ENCODE peak calls at places on chromosomes 3 and 15, in ten cellular contexts. One of them, this sample, is unnamed.

GRCh38 chr3:100992086-100993033 is 861 bp downstream of the ABI3BP start:
- DNase-seq in activated naive CD8-positive, alpha-beta T cell treated with anti-CD3 and anti-CD28 coated beads for 36 hours: no peak
- DNase-seq in lung microvascular endothelial cell: peak; percentile 87
- DNase-seq in T-helper 2 cell: no peak
- DNase-seq in AG09319: no peak
- DNase-seq in stimulated activated CD4-positive, alpha-beta T cell treated with anti-CD3 and anti-CD28 coated beads, Interleukin-2, amount 100 ng/mL, for 24 hours: no peak
- DNase-seq in prostate gland: peak; percentile 19
- DNase-seq in HCEC 1CT: peak; percentile 63
- DNase-seq in effector memory CD4-positive, alpha-beta T cell: no peak
- DNase-seq in HuH-7: no peak
- DNase-seq in this sample: peak; percentile 21

GRCh38 chr3:10198761-10199688 is 34.3 kb downstream of the IRAK2 start:
- DNase-seq in lung microvascular endothelial cell: no peak
- DNase-seq in prostate gland: peak; percentile 64
- DNase-seq in activated naive CD8-positive, alpha-beta T cell treated with anti-CD3 and anti-CD28 coated beads for 36 hours: peak; percentile 73
- DNase-seq in AG09319: no peak
- DNase-seq in HuH-7: no peak
- DNase-seq in stimulated activated CD4-positive, alpha-beta T cell treated with anti-CD3 and anti-CD28 coated beads, Interleukin-2, amount 100 ng/mL, for 24 hours: peak; percentile 70
- DNase-seq in HCEC 1CT: peak; percentile 32
- DNase-seq in effector memory CD4-positive, alpha-beta T cell: peak; percentile 67
- DNase-seq in T-helper 2 cell: peak; percentile 69
- DNase-seq in this sample: no peak

GRCh38 chr3:123834631-123835030 is 49.5 kb downstream of the MYLK start:
- DNase-seq in stimulated activated CD4-positive, alpha-beta T cell treated with anti-CD3 and anti-CD28 coated beads, Interleukin-2, amount 100 ng/mL, for 24 hours: no peak
- DNase-seq in lung microvascular endothelial cell: no peak
- DNase-seq in HuH-7: no peak
- DNase-seq in prostate gland: no peak
- DNase-seq in activated naive CD8-positive, alpha-beta T cell treated with anti-CD3 and anti-CD28 coated beads for 36 hours: no peak
- DNase-seq in T-helper 2 cell: no peak
- DNase-seq in HCEC 1CT: peak; percentile 97
- DNase-seq in effector memory CD4-positive, alpha-beta T cell: no peak
- DNase-seq in AG09319: peak; percentile 41
- DNase-seq in this sample: no peak

GRCh38 chr3:14286887-14287496 is 108.4 kb downstream of the LSM3 start:
- DNase-seq in T-helper 2 cell: no peak
- DNase-seq in HuH-7: no peak
- DNase-seq in effector memory CD4-positive, alpha-beta T cell: no peak
- DNase-seq in stimulated activated CD4-positive, alpha-beta T cell treated with anti-CD3 and anti-CD28 coated beads, Interleukin-2, amount 100 ng/mL, for 24 hours: no peak
- DNase-seq in prostate gland: no peak
- DNase-seq in activated naive CD8-positive, alpha-beta T cell treated with anti-CD3 and anti-CD28 coated beads for 36 hours: no peak
- DNase-seq in HCEC 1CT: no peak
- DNase-seq in AG09319: no peak
- DNase-seq in lung microvascular endothelial cell: no peak
- DNase-seq in this sample: no peak

GRCh38 chr15:39789736-39790135 is 7.1 kb upstream of the FSIP1 start:
- DNase-seq in AG09319: no peak
- DNase-seq in stimulated activated CD4-positive, alpha-beta T cell treated with anti-CD3 and anti-CD28 coated beads, Interleukin-2, amount 100 ng/mL, for 24 hours: no peak
- DNase-seq in T-helper 2 cell: no peak
- DNase-seq in prostate gland: no peak
- DNase-seq in effector memory CD4-positive, alpha-beta T cell: no peak
- DNase-seq in HuH-7: no peak
- DNase-seq in HCEC 1CT: peak; percentile 18
- DNase-seq in activated naive CD8-positive, alpha-beta T cell treated with anti-CD3 and anti-CD28 coated beads for 36 hours: no peak
- DNase-seq in lung microvascular endothelial cell: no peak
- DNase-seq in this sample: no peak

GRCh38 chr15:89851665-89852341 is 37.2 kb upstream of the ANPEP start:
- DNase-seq in stimulated activated CD4-positive, alpha-beta T cell treated with anti-CD3 and anti-CD28 coated beads, Interleukin-2, amount 100 ng/mL, for 24 hours: no peak
- DNase-seq in T-helper 2 cell: no peak
- DNase-seq in HCEC 1CT: no peak
- DNase-seq in activated naive CD8-positive, alpha-beta T cell treated with anti-CD3 and anti-CD28 coated beads for 36 hours: no peak
- DNase-seq in effector memory CD4-positive, alpha-beta T cell: no peak
- DNase-seq in AG09319: no peak
- DNase-seq in lung microvascular endothelial cell: peak; percentile 25
- DNase-seq in HuH-7: no peak
- DNase-seq in prostate gland: no peak
- DNase-seq in this sample: no peak

GRCh38 chr3:158471639-158472294 is 99.2 kb upstream of the MLF1 start:
- DNase-seq in effector memory CD4-positive, alpha-beta T cell: no peak
- DNase-seq in HCEC 1CT: peak; percentile 98
- DNase-seq in activated naive CD8-positive, alpha-beta T cell treated with anti-CD3 and anti-CD28 coated beads for 36 hours: no peak
- DNase-seq in T-helper 2 cell: no peak
- DNase-seq in prostate gland: no peak
- DNase-seq in stimulated activated CD4-positive, alpha-beta T cell treated with anti-CD3 and anti-CD28 coated beads, Interleukin-2, amount 100 ng/mL, for 24 hours: no peak
- DNase-seq in lung microvascular endothelial cell: peak; percentile 12
- DNase-seq in HuH-7: no peak
- DNase-seq in AG09319: peak; percentile 77
- DNase-seq in this sample: no peak

GRCh38 chr3:174125267-174125844 is 727.8 kb downstream of the NLGN1 start:
- DNase-seq in T-helper 2 cell: no peak
- DNase-seq in prostate gland: no peak
- DNase-seq in AG09319: peak; percentile 18
- DNase-seq in HCEC 1CT: peak; percentile 23
- DNase-seq in activated naive CD8-positive, alpha-beta T cell treated with anti-CD3 and anti-CD28 coated beads for 36 hours: no peak
- DNase-seq in stimulated activated CD4-positive, alpha-beta T cell treated with anti-CD3 and anti-CD28 coated beads, Interleukin-2, amount 100 ng/mL, for 24 hours: no peak
- DNase-seq in HuH-7: peak; percentile 2
- DNase-seq in effector memory CD4-positive, alpha-beta T cell: no peak
- DNase-seq in lung microvascular endothelial cell: peak; percentile 1
- DNase-seq in this sample: peak; percentile 7

GRCh38 chr15:44029940-44030568 is 165.0 kb downstream of the FRMD5 start:
- DNase-seq in AG09319: no peak
- DNase-seq in prostate gland: no peak
- DNase-seq in activated naive CD8-positive, alpha-beta T cell treated with anti-CD3 and anti-CD28 coated beads for 36 hours: no peak
- DNase-seq in stimulated activated CD4-positive, alpha-beta T cell treated with anti-CD3 and anti-CD28 coated beads, Interleukin-2, amount 100 ng/mL, for 24 hours: no peak
- DNase-seq in lung microvascular endothelial cell: peak; percentile 80
- DNase-seq in effector memory CD4-positive, alpha-beta T cell: no peak
- DNase-seq in T-helper 2 cell: no peak
- DNase-seq in HuH-7: no peak
- DNase-seq in HCEC 1CT: peak; percentile 70
- DNase-seq in this sample: no peak

GRCh38 chr15:86439614-86440013 is 359.9 kb downstream of the AGBL1 start:
- DNase-seq in activated naive CD8-positive, alpha-beta T cell treated with anti-CD3 and anti-CD28 coated beads for 36 hours: no peak
- DNase-seq in lung microvascular endothelial cell: no peak
- DNase-seq in T-helper 2 cell: no peak
- DNase-seq in HCEC 1CT: no peak
- DNase-seq in stimulated activated CD4-positive, alpha-beta T cell treated with anti-CD3 and anti-CD28 coated beads, Interleukin-2, amount 100 ng/mL, for 24 hours: no peak
- DNase-seq in AG09319: no peak
- DNase-seq in prostate gland: no peak
- DNase-seq in HuH-7: no peak
- DNase-seq in effector memory CD4-positive, alpha-beta T cell: no peak
- DNase-seq in this sample: no peak